ENCODE peak calls at places on chromosomes 5 and 9, in four cellular contexts. One of them, this sample, is unnamed.

GRCh38 chr5:14410942-14411258 is 170.7 kb upstream of the OTULINL start:
- DNase-seq in mesothelial cell of epicardium: no peak
- DNase-seq in iPS-NIHi11: no peak
- DNase-seq in adrenal gland: no peak
- DNase-seq in this sample: no peak

GRCh38 chr5:177133845-177134652 is 476 bp downstream of the NSD1 start:
- DNase-seq in mesothelial cell of epicardium: peak
- DNase-seq in iPS-NIHi11: peak
- DNase-seq in adrenal gland: peak
- DNase-seq in this sample: peak

GRCh38 chr9:133579231-133579560 is 30.0 kb downstream of the FAM163B start:
- DNase-seq in mesothelial cell of epicardium: no peak
- DNase-seq in iPS-NIHi11: no peak
- DNase-seq in adrenal gland: no peak
- DNase-seq in this sample: no peak

GRCh38 chr9:131447600-131447999 is 53.7 kb downstream of the PRRC2B start:
- DNase-seq in mesothelial cell of epicardium: no peak
- DNase-seq in iPS-NIHi11: no peak
- DNase-seq in adrenal gland: no peak
- DNase-seq in this sample: no peak

GRCh38 chr5:79973511-79973910 is 17.6 kb downstream of the MTX3 start:
- DNase-seq in mesothelial cell of epicardium: no peak
- DNase-seq in iPS-NIHi11: no peak
- DNase-seq in adrenal gland: peak
- DNase-seq in this sample: no peak

GRCh38 chr5:43105369-43106289 is 15.1 kb upstream of the ZNF131 start:
- DNase-seq in mesothelial cell of epicardium: peak
- DNase-seq in iPS-NIHi11: peak
- DNase-seq in adrenal gland: peak
- DNase-seq in this sample: peak

GRCh38 chr9:114396558-114397218 is 8.9 kb upstream of the AKNA start:
- DNase-seq in mesothelial cell of epicardium: no peak
- DNase-seq in iPS-NIHi11: no peak
- DNase-seq in adrenal gland: no peak
- DNase-seq in this sample: no peak

GRCh38 chr5:142749321-142749720 is 20.9 kb upstream of the ARHGAP26 start:
- DNase-seq in mesothelial cell of epicardium: no peak
- DNase-seq in iPS-NIHi11: no peak
- DNase-seq in adrenal gland: no peak
- DNase-seq in this sample: no peak

GRCh38 chr9:87212563-87213154 is 265.4 kb upstream of the GAS1 start:
- DNase-seq in mesothelial cell of epicardium: no peak
- DNase-seq in iPS-NIHi11: peak
- DNase-seq in adrenal gland: no peak
- DNase-seq in this sample: no peak

GRCh38 chr9:99171225-99172128 is 50.3 kb downstream of the ALG2 start:
- DNase-seq in mesothelial cell of epicardium: no peak
- DNase-seq in iPS-NIHi11: no peak
- DNase-seq in adrenal gland: no peak
- DNase-seq in this sample: no peak

GRCh38 chr5:172453986-172454354 is 355 bp downstream of the SH3PXD2B start:
- DNase-seq in mesothelial cell of epicardium: peak
- DNase-seq in iPS-NIHi11: peak
- DNase-seq in adrenal gland: peak
- DNase-seq in this sample: no peak